ENCODE peak calls at places on chromosomes 6 and 20, in four cellular contexts. I is upper lobe of left lung, U is epithelial cell of esophagus, H is IMR-90. E is an unnamed sample.

GRCh38 chr6:99836471-99836870 is 157.6 kb downstream of the MCHR2 start:
- DNase-seq in I (no peak), U (peak), H (peak), E (no peak)

GRCh38 chr20:44219287-44219686 is 8.7 kb upstream of the OSER1 start:
- DNase-seq in H (no peak), I (no peak), U (no peak), E (no peak)

GRCh38 chr20:16081421-16081820 is 491.8 kb downstream of the KIF16B start:
- DNase-seq in I (no peak), U (no peak), H (no peak), E (no peak)

GRCh38 chr20:12605751-12606150 is 403.0 kb upstream of the SPTLC3 start:
- DNase-seq in U (no peak), I (no peak), H (no peak), E (no peak)

GRCh38 chr6:31979238-31979898 is 2.5 kb upstream of the C4A start:
- DNase-seq in H (no peak), U (no peak), I (no peak), E (no peak)

GRCh38 chr20:25040438-25040831 is 17.5 kb downstream of the ACSS1 start:
- DNase-seq in U (no peak), I (peak), H (peak), E (no peak)

GRCh38 chr6:122381494-122382083 is 17.9 kb upstream of the HSF2 start:
- DNase-seq in I (peak), H (peak), U (peak), E (no peak)

GRCh38 chr6:135651964-135652755 is 154.6 kb upstream of the AHI1 start:
- DNase-seq in I (no peak), H (peak), U (no peak), E (no peak)

GRCh38 chr6:14166821-14167220 is 49.2 kb downstream of the CD83 start:
- DNase-seq in I (no peak), H (no peak), U (no peak), E (no peak)

GRCh38 chr6:4849214-4849613 is 73.0 kb downstream of the CDYL start:
- DNase-seq in I (no peak), U (no peak), H (peak), E (no peak)

GRCh38 chr20:4152696-4153235 is 137.4 kb upstream of the RNF24 start:
- DNase-seq in I (no peak), U (no peak), H (peak), E (no peak)

GRCh38 chr20:48605364-48606116 is 222.3 kb downstream of the PREX1 start:
- DNase-seq in I (no peak), U (no peak), H (no peak), E (no peak)

GRCh38 chr20:51523276-51524013 is 19.1 kb downstream of the NFATC2 start:
- DNase-seq in U (no peak), I (no peak), H (no peak), E (no peak)

GRCh38 chr6:48564036-48564820 is 453.2 kb upstream of the PTCHD4 start:
- DNase-seq in U (no peak), I (no peak), H (no peak), E (no peak)

GRCh38 chr20:31815408-31816188 is 3.6 kb upstream of the MYLK2 start:
- DNase-seq in U (no peak), H (no peak), I (peak), E (peak)

GRCh38 chr6:14885471-14885987 is 360.3 kb upstream of the JARID2 start:
- DNase-seq in I (no peak), U (no peak), H (peak), E (no peak)

GRCh38 chr6:166782541-166782940 is 155.5 kb upstream of the RPS6KA2 start:
- DNase-seq in H (no peak), U (no peak), I (no peak), E (no peak)

GRCh38 chr20:49867453-49868215 is 47.7 kb downstream of the SPATA2 start:
- DNase-seq in I (no peak), H (no peak), U (no peak), E (no peak)

GRCh38 chr20:62824476-62825287 is 7.8 kb downstream of the COL9A3 start:
- DNase-seq in H (no peak), I (peak), U (peak), E (no peak)

GRCh38 chr20:18056174-18057105 is 1.3 kb downstream of the OVOL2 start:
- DNase-seq in U (peak), H (no peak), I (peak), E (no peak)

DNA sequence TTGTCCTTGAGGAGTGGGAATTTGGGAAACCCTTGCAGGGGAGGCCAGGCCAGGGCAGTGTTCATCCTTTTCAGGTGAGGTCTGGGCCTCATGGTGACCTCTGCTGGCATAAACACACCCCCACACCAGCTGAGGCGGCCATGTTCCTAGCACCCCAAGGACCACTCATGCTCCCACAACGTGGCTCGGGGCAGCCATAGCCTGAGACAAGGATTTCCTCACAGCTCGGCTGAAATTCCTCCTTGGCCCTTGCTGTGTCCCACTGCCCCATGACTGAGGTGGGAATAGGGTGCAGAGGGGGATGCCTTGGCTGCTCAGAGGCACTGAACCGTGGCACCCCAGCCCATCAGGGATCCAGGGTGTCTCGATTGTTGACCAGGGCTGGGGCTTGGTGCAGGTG is 27.3 kb upstream of the SPDEF start:
- DNase-seq in U (peak), H (no peak), I (no peak), E (no peak)
- TF ChIP-seq CTCF in U (peak), H (peak), I (no peak), E (no peak)

GRCh38 chr20:768426-768978 is at the start of gene SLC52A3:
- DNase-seq in I (peak), H (no peak), U (peak), E (no peak)
- TF ChIP-seq CTCF in I (no peak), H (no peak), U (peak), E (peak)

GRCh38 chr6:30893001-30893591 is 8.8 kb downstream of the DDR1 start:
- DNase-seq in I (no peak), U (no peak), H (no peak), E (no peak)
- TF ChIP-seq CTCF in I (no peak), U (no peak), H (peak), E (peak)

DNA sequence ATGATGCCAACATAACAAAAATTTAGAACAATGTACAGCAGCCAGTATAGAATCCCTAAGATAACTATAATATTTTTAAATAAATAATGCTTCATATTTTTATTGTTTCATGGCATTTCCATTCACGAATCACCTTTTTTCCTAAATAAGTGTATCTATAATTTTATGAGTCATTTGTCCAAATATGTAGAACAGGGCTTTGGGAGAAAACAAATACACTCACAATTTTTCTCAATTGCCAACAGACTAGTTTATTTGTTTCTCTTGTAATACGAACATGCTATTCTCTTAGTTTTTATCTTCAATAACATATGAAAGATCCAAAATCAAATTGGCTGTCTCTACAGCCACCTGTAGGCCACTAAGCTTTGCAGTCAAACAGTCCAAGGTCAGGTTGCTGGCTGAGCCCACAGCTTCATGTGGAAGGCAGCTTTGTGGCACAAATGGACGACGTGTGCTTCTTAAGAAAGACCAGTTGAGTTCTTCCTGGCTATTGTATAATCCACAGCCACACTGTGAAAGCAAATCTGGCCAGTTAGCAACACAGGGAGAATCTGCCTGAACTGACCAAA is 29.0 kb downstream of the MKKS start:
- DNase-seq in H (no peak), I (no peak), U (no peak), E (no peak)
- TF ChIP-seq CTCF in H (no peak), I (no peak), U (no peak), E (no peak)

GRCh38 chr6:87155272-87155919 is at the start of gene ZNF292:
- DNase-seq in H (peak), I (peak), U (peak), E (peak)
- TF ChIP-seq CTCF in H (no peak), I (no peak), U (no peak), E (peak)

GRCh38 chr6:84220809-84221409 is 6.5 kb downstream of the CEP162 start:
- DNase-seq in U (peak), I (no peak), H (peak), E (no peak)
- TF ChIP-seq CTCF in U (peak), I (peak), H (peak), E (peak)

DNA sequence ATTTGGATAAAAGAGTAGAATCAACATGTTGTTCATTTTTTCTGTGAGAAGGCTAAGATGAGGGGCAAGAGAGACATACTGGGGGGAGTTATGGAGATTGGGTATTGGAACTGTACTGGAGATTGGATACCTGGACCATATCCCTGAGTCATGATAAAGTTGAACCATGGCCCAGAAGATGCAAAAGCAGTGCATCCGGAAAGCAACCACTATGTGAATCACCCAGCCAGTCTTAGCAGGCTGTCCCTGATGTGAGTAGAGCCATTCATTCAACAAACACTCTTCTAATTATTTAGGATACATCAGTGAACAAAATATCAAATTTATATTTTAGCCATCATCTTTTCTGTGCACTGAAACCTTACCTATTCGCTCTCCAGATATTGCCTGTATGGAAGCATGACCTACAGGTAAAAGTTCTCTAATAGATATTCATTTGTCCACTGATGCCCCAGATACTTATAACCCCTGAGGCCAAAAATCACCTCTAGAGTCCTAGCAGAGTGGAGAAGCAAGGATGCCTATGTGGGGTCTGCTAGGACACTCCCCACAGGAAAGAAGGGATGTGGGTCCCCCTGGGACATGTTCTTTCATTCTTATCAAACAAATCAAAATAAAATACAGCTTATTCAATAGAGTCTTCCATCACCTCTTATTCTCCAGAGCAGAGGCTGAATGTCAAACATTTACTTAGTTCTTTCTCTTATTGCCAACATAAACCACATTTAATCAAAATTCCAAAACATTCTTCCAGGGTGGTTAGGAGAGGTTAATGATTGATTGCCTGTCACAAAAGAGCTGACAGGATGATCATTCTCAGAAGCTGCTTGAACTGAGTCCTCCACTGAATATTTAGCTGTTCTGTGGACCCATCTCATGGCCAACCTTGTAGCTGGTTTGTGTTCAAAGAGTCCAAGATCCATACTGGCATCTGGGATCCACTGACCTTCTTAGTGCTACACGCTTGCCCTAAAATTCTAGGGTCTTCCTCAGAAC is 37.0 kb upstream of the PKHD1 start:
- DNase-seq in I (no peak), U (no peak), H (no peak), E (no peak)
- TF ChIP-seq CTCF in I (no peak), U (no peak), H (no peak), E (no peak)

GRCh38 chr20:57908691-57909090 is 198.9 kb upstream of the PMEPA1 start:
- DNase-seq in H (no peak), I (no peak), U (no peak), E (no peak)

GRCh38 chr20:57911512-57912226 is 201.9 kb upstream of the PMEPA1 start:
- DNase-seq in H (no peak), I (no peak), U (no peak), E (no peak)

GRCh38 chr20:57908226-57908625 is 198.4 kb upstream of the PMEPA1 start:
- DNase-seq in I (no peak), U (no peak), H (no peak), E (no peak)

GRCh38 chr20:57910716-57911115 is 200.9 kb upstream of the PMEPA1 start:
- DNase-seq in I (no peak), U (no peak), H (no peak), E (no peak)

GRCh38 chr20:57909763-57910331 is 200.0 kb upstream of the PMEPA1 start:
- DNase-seq in U (no peak), I (no peak), H (no peak), E (no peak)
- TF ChIP-seq CTCF in U (no peak), I (no peak), H (no peak), E (no peak)

DNA sequence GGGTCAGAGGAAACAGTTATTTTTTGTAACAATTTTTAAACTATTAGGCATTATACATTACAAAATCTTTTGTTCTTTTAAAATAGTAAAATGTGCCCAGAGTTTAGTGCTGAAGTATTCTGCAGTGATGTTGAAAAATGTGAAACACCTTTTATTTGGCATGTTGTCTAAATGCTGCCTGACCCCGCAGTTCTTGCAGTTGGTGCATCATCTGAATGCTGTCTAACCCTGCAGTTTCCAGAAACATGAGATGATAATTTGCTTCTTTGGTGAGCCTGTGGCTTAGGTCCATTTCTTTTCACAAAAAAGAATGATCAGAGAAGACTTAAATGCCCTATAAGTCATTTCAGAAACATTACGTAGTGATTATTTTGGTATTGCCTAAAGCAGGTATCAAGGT is 82.4 kb downstream of the RNF217 start:
- DNase-seq in H (no peak), U (no peak), I (no peak), E (no peak)
- TF ChIP-seq CTCF in H (no peak), U (no peak), I (no peak), E (no peak)

E was measured in type B pancreatic cell.